ENCODE peak calls at places on chromosome 5, in nine cellular contexts. N, Z, M, X, Q, E, O, L and A are unnamed samples.

GRCh38 chr5:132074772-132075718 is 1.5 kb downstream of the CSF2 start:
- DNase-seq in E (no peak), Z (no peak), X (peak), N (no peak), L (no peak), Q (no peak), M (no peak), O (no peak), A (no peak)

GRCh38 chr5:123875444-123876264 is 363.7 kb downstream of the CSNK1G3 start:
- DNase-seq in Z (no peak), M (no peak), N (no peak), X (no peak), O (no peak), L (peak), Q (no peak), E (no peak), A (no peak)

GRCh38 chr5:107464403-107464802 is 206.3 kb downstream of the EFNA5 start:
- DNase-seq in O (no peak), L (no peak), E (no peak), Q (no peak), Z (no peak), M (no peak), N (no peak), X (no peak), A (no peak)

GRCh38 chr5:142514196-142514595 is 171.7 kb downstream of the FGF1 start:
- DNase-seq in E (no peak), M (no peak), N (no peak), O (no peak), X (no peak), Z (no peak), L (no peak), Q (no peak), A (no peak)

GRCh38 chr5:72171667-72172066 is 64.4 kb downstream of the MAP1B start:
- DNase-seq in Z (no peak), N (peak), E (no peak), Q (no peak), X (no peak), L (no peak), O (no peak), M (no peak), A (no peak)

GRCh38 chr5:159825551-159826051 is 90.7 kb upstream of the ADRA1B start:
- DNase-seq in N (no peak), O (no peak), Z (peak), L (no peak), X (no peak), E (no peak), Q (no peak), M (no peak), A (no peak)

GRCh38 chr5:126858441-126858840 is 81.5 kb downstream of the LMNB1 start:
- DNase-seq in M (no peak), L (no peak), E (no peak), X (no peak), Q (no peak), Z (no peak), N (no peak), O (no peak), A (no peak)

GRCh38 chr5:177426566-177427210 is at the start of gene GRK6:
- DNase-seq in N (no peak), M (peak), E (peak), X (no peak), Z (no peak), Q (no peak), O (peak), L (no peak), A (peak)